ENCODE peak calls at places on chromosomes 11 and 22, in seven cellular contexts. One of them, this sample, is unnamed.

GRCh38 chr22:42189761-42190160 is 59.2 kb upstream of the CYP2D6 start:
- DNase-seq in HepG2: no peak
- DNase-seq in H1: no peak
- DNase-seq in K562: no peak
- DNase-seq in SK-N-SH: no peak
- DNase-seq in GM12878: no peak
- DNase-seq in A549: no peak
- DNase-seq in this sample: no peak

GRCh38 chr11:3049430-3050243 is 7.6 kb downstream of the CARS1 start:
- DNase-seq in K562: no peak
- DNase-seq in A549: peak; percentile 90
- DNase-seq in SK-N-SH: peak; percentile 39
- DNase-seq in GM12878: peak; percentile 82
- DNase-seq in H1: no peak
- DNase-seq in HepG2: no peak
- DNase-seq in this sample: peak; percentile 98

GRCh38 chr11:94400075-94400838 is 962 bp downstream of the GPR83 start:
- DNase-seq in A549: no peak
- DNase-seq in SK-N-SH: peak; percentile 58
- DNase-seq in H1: no peak
- DNase-seq in GM12878: no peak
- DNase-seq in K562: peak; percentile 24
- DNase-seq in HepG2: no peak
- DNase-seq in this sample: no peak

GRCh38 chr22:20117656-20118571 is 888 bp upstream of the TRMT2A start:
- DNase-seq in K562: peak; percentile 87
- DNase-seq in A549: no peak
- DNase-seq in SK-N-SH: no peak
- DNase-seq in H1: no peak
- DNase-seq in HepG2: no peak
- DNase-seq in GM12878: no peak
- DNase-seq in this sample: peak; percentile 25

GRCh38 chr11:8262552-8263108 is 1.0 kb downstream of the LMO1 start:
- DNase-seq in SK-N-SH: no peak
- DNase-seq in A549: peak; percentile 41
- DNase-seq in GM12878: no peak
- DNase-seq in H1: peak; percentile 82
- DNase-seq in HepG2: no peak
- DNase-seq in K562: no peak
- DNase-seq in this sample: peak; percentile 55

GRCh38 chr11:17924713-17925112 is 88.1 kb downstream of the SERGEF start:
- DNase-seq in GM12878: no peak
- DNase-seq in SK-N-SH: no peak
- DNase-seq in K562: no peak
- DNase-seq in HepG2: no peak
- DNase-seq in H1: no peak
- DNase-seq in A549: no peak
- DNase-seq in this sample: no peak

GRCh38 chr22:38943181-38943580 is 14.2 kb upstream of the APOBEC3A start:
- DNase-seq in K562: no peak
- DNase-seq in A549: no peak
- DNase-seq in SK-N-SH: no peak
- DNase-seq in HepG2: no peak
- DNase-seq in GM12878: no peak
- DNase-seq in H1: no peak
- DNase-seq in this sample: no peak

GRCh38 chr11:67493548-67494370 is 10.9 kb downstream of the AIP start:
- DNase-seq in GM12878: no peak
- DNase-seq in HepG2: no peak
- DNase-seq in K562: no peak
- DNase-seq in SK-N-SH: no peak
- DNase-seq in A549: no peak
- DNase-seq in H1: no peak
- DNase-seq in this sample: no peak

GRCh38 chr11:72042059-72042425 is 38.3 kb downstream of the NUMA1 start:
- DNase-seq in GM12878: no peak
- DNase-seq in A549: no peak
- DNase-seq in SK-N-SH: no peak
- DNase-seq in HepG2: no peak
- DNase-seq in K562: no peak
- DNase-seq in H1: no peak
- DNase-seq in this sample: no peak

GRCh38 chr11:12232819-12233601 is 122.6 kb downstream of the MICAL2 start:
- DNase-seq in HepG2: no peak
- DNase-seq in GM12878: no peak
- DNase-seq in K562: no peak
- DNase-seq in A549: peak; percentile 32
- DNase-seq in SK-N-SH: no peak
- DNase-seq in H1: no peak
- DNase-seq in this sample: peak; percentile 95

GRCh38 chr22:35230417-35230816 is 26.9 kb upstream of the HMGXB4 start:
- DNase-seq in HepG2: no peak
- DNase-seq in K562: no peak
- DNase-seq in GM12878: no peak
- DNase-seq in SK-N-SH: no peak
- DNase-seq in A549: no peak
- DNase-seq in H1: peak; percentile 8
- DNase-seq in this sample: no peak

GRCh38 chr22:43085658-43086606 is 3.3 kb downstream of the TTLL1 start:
- DNase-seq in A549: no peak
- DNase-seq in GM12878: peak; percentile 40
- DNase-seq in H1: no peak
- DNase-seq in SK-N-SH: no peak
- DNase-seq in HepG2: no peak
- DNase-seq in K562: no peak
- DNase-seq in this sample: no peak

GRCh38 chr11:62295504-62295903 is 3.4 kb downstream of the SCGB1D4 start:
- DNase-seq in GM12878: no peak
- DNase-seq in HepG2: peak; percentile 23
- DNase-seq in A549: no peak
- DNase-seq in H1: no peak
- DNase-seq in SK-N-SH: no peak
- DNase-seq in K562: peak; percentile 11
- DNase-seq in this sample: peak; percentile 30

GRCh38 chr22:32341122-32341740 is 16.4 kb upstream of the RFPL3 start:
- DNase-seq in SK-N-SH: no peak
- DNase-seq in GM12878: no peak
- DNase-seq in K562: no peak
- DNase-seq in A549: no peak
- DNase-seq in H1: peak; percentile 43
- DNase-seq in HepG2: no peak
- DNase-seq in this sample: no peak

GRCh38 chr22:24894220-24894975 is 52.1 kb downstream of the LHFPL7 start:
- DNase-seq in K562: peak; percentile 22
- DNase-seq in A549: peak; percentile 85
- DNase-seq in H1: no peak
- DNase-seq in SK-N-SH: peak; percentile 81
- DNase-seq in GM12878: no peak
- DNase-seq in HepG2: peak; percentile 96
- DNase-seq in this sample: peak; percentile 68

GRCh38 chr11:65616575-65617001 is 1.0 kb downstream of the PCNX3 start:
- DNase-seq in A549: no peak
- DNase-seq in SK-N-SH: no peak
- DNase-seq in GM12878: no peak
- DNase-seq in H1: no peak
- DNase-seq in HepG2: peak; percentile 92
- DNase-seq in K562: peak; percentile 25
- DNase-seq in this sample: no peak

GRCh38 chr11:1500466-1501420 is 14.2 kb upstream of the MOB2 start:
- DNase-seq in H1: no peak
- DNase-seq in K562: no peak
- DNase-seq in HepG2: no peak
- DNase-seq in GM12878: no peak
- DNase-seq in A549: no peak
- DNase-seq in SK-N-SH: no peak
- DNase-seq in this sample: no peak

GRCh38 chr11:104146421-104146820 is 17.5 kb downstream of the PDGFD start:
- DNase-seq in H1: no peak
- DNase-seq in K562: no peak
- DNase-seq in SK-N-SH: no peak
- DNase-seq in HepG2: no peak
- DNase-seq in GM12878: no peak
- DNase-seq in A549: no peak
- DNase-seq in this sample: no peak

GRCh38 chr22:36546932-36547331 is 18.0 kb upstream of the EIF3D start:
- DNase-seq in GM12878: no peak
- DNase-seq in SK-N-SH: no peak
- DNase-seq in H1: no peak
- DNase-seq in K562: no peak
- DNase-seq in HepG2: peak; percentile 9
- DNase-seq in A549: peak; percentile 71
- DNase-seq in this sample: peak; percentile 92

GRCh38 chr11:62472063-62472884 is 53.4 kb downstream of the SCGB1A1 start:
- DNase-seq in HepG2: peak; percentile 46
- DNase-seq in GM12878: no peak
- DNase-seq in H1: no peak
- DNase-seq in K562: peak; percentile 74
- DNase-seq in SK-N-SH: peak; percentile 40
- DNase-seq in A549: peak; percentile 54
- DNase-seq in this sample: peak; percentile 59

GRCh38 chr22:44915441-44915840 is 94.4 kb downstream of the PHF21B start:
- DNase-seq in K562: no peak
- DNase-seq in HepG2: no peak
- DNase-seq in H1: no peak
- DNase-seq in GM12878: no peak
- DNase-seq in SK-N-SH: no peak
- DNase-seq in A549: no peak
- DNase-seq in this sample: no peak

GRCh38 chr11:47399860-47400812 is 8.3 kb upstream of the SLC39A13 start:
- DNase-seq in GM12878: no peak
- DNase-seq in A549: no peak
- DNase-seq in H1: no peak
- DNase-seq in SK-N-SH: peak; percentile 82
- DNase-seq in K562: peak; percentile 65
- DNase-seq in HepG2: no peak
- DNase-seq in this sample: no peak

GRCh38 chr22:17896552-17896951 is 122.3 kb upstream of the BID start:
- DNase-seq in H1: peak; percentile 69
- DNase-seq in GM12878: no peak
- DNase-seq in A549: peak; percentile 44
- DNase-seq in K562: no peak
- DNase-seq in SK-N-SH: peak; percentile 49
- DNase-seq in HepG2: no peak
- DNase-seq in this sample: peak; percentile 27
- TF ChIP-seq RFX5 in H1: no peak
- TF ChIP-seq RFX5 in GM12878: no peak
- TF ChIP-seq RFX5 in A549: no peak
- TF ChIP-seq RFX5 in K562: no peak
- TF ChIP-seq RFX5 in SK-N-SH: no peak
- TF ChIP-seq RFX5 in HepG2: no peak
- TF ChIP-seq RFX5 in this sample: no peak

GRCh38 chr22:49404020-49404419 is 423.7 kb downstream of the BRD1 start:
- DNase-seq in H1: no peak
- DNase-seq in SK-N-SH: no peak
- DNase-seq in K562: no peak
- DNase-seq in HepG2: no peak
- DNase-seq in A549: no peak
- DNase-seq in GM12878: no peak
- DNase-seq in this sample: no peak

GRCh38 chr22:49402169-49402568 is 425.5 kb downstream of the BRD1 start:
- DNase-seq in SK-N-SH: no peak
- DNase-seq in K562: no peak
- DNase-seq in H1: peak; percentile 6
- DNase-seq in A549: no peak
- DNase-seq in HepG2: no peak
- DNase-seq in GM12878: no peak
- DNase-seq in this sample: no peak

GRCh38 chr22:49400866-49401598 is 426.6 kb downstream of the BRD1 start:
- DNase-seq in K562: no peak
- DNase-seq in A549: no peak
- DNase-seq in H1: no peak
- DNase-seq in HepG2: no peak
- DNase-seq in SK-N-SH: no peak
- DNase-seq in GM12878: no peak
- DNase-seq in this sample: no peak

GRCh38 chr22:49404576-49405199 is 423.0 kb downstream of the BRD1 start:
- DNase-seq in A549: no peak
- DNase-seq in HepG2: no peak
- DNase-seq in K562: no peak
- DNase-seq in GM12878: no peak
- DNase-seq in H1: no peak
- DNase-seq in SK-N-SH: no peak
- DNase-seq in this sample: no peak

GRCh38 chr22:49403102-49403501 is 424.6 kb downstream of the BRD1 start:
- DNase-seq in GM12878: no peak
- DNase-seq in H1: no peak
- DNase-seq in SK-N-SH: no peak
- DNase-seq in HepG2: no peak
- DNase-seq in K562: no peak
- DNase-seq in A549: no peak
- DNase-seq in this sample: no peak
- TF ChIP-seq RFX5 in GM12878: no peak
- TF ChIP-seq RFX5 in H1: no peak
- TF ChIP-seq RFX5 in SK-N-SH: no peak
- TF ChIP-seq RFX5 in HepG2: no peak
- TF ChIP-seq RFX5 in K562: no peak
- TF ChIP-seq RFX5 in A549: no peak
- TF ChIP-seq RFX5 in this sample: no peak

GRCh38 chr11:30917859-30918478 is 331.8 kb upstream of the MPPED2 start:
- DNase-seq in H1: no peak
- DNase-seq in K562: peak; percentile 50
- DNase-seq in HepG2: peak; percentile 40
- DNase-seq in GM12878: no peak
- DNase-seq in A549: peak; percentile 6
- DNase-seq in SK-N-SH: peak; percentile 36
- DNase-seq in this sample: peak; percentile 42
- TF ChIP-seq RFX5 in H1: no peak
- TF ChIP-seq RFX5 in K562: no peak
- TF ChIP-seq RFX5 in HepG2: no peak
- TF ChIP-seq RFX5 in GM12878: no peak
- TF ChIP-seq RFX5 in A549: no peak
- TF ChIP-seq RFX5 in SK-N-SH: no peak
- TF ChIP-seq RFX5 in this sample: no peak

GRCh38 chr11:76629853-76630599 is 40.5 kb downstream of the LRRC32 start:
- DNase-seq in K562: peak; percentile 45
- DNase-seq in HepG2: no peak
- DNase-seq in H1: no peak
- DNase-seq in SK-N-SH: no peak
- DNase-seq in GM12878: no peak
- DNase-seq in A549: no peak
- DNase-seq in this sample: peak; percentile 18
- TF ChIP-seq RFX5 in K562: no peak
- TF ChIP-seq RFX5 in HepG2: no peak
- TF ChIP-seq RFX5 in H1: no peak
- TF ChIP-seq RFX5 in SK-N-SH: no peak
- TF ChIP-seq RFX5 in GM12878: no peak
- TF ChIP-seq RFX5 in A549: no peak
- TF ChIP-seq RFX5 in this sample: no peak

This sample was measured in IMR-90.